ENCODE peak calls at places on chromosomes 16 and 17, in seven cellular contexts. C is GM23338; B is naive thymus-derived CD8-positive, alpha-beta T cell; Q is germinal center; N is breast epithelium; F is activated CD4-positive, alpha-beta T cell treated with anti-CD3 and anti-CD28 coated beads, Interleukin-2, amount 50 U/mL, for 1 hour; P is GM10248. R is an unnamed sample.

GRCh38 chr17:51764387-51764971 is 394.0 kb downstream of the CA10 start:
- DNase-seq in P (peak), N (peak), Q (peak), F (peak), C (peak), B (peak), R (peak)

GRCh38 chr17:55601874-55602364 is 90.7 kb upstream of the SMIM36 start:
- DNase-seq in F (peak), P (peak), N (no peak), Q (peak), B (no peak), C (peak), R (no peak)

GRCh38 chr17:44916059-44916780 is 920 bp upstream of the GFAP start:
- DNase-seq in N (peak), C (no peak), B (no peak), F (no peak), P (no peak), Q (no peak), R (peak)

GRCh38 chr16:49776085-49776501 is 79.8 kb downstream of the ZNF423 start:
- DNase-seq in F (no peak), B (no peak), P (no peak), C (peak), Q (no peak), N (no peak), R (no peak)

GRCh38 chr17:6531575-6531974 is 24.8 kb downstream of the PITPNM3 start:
- DNase-seq in B (no peak), N (no peak), Q (no peak), P (no peak), F (no peak), C (no peak), R (no peak)

GRCh38 chr16:64012166-64012565 is 1109.7 kb downstream of the CDH11 start:
- DNase-seq in N (no peak), C (no peak), B (no peak), Q (no peak), F (no peak), P (no peak), R (no peak)

GRCh38 chr17:5571281-5571680 is 13.0 kb downstream of the NLRP1 start:
- DNase-seq in C (no peak), B (no peak), Q (no peak), P (no peak), F (no peak), N (no peak), R (no peak)

GRCh38 chr16:58222532-58223316 is 24.8 kb upstream of the CSNK2A2 start:
- DNase-seq in B (no peak), F (no peak), C (no peak), Q (no peak), N (no peak), P (no peak), R (no peak)

GRCh38 chr17:44444735-44445105 is 55.3 kb upstream of the ITGA2B start:
- DNase-seq in Q (no peak), N (no peak), P (no peak), F (no peak), B (no peak), C (no peak), R (no peak)

GRCh38 chr16:66890796-66891195 is 10.5 kb downstream of the PDP2 start:
- DNase-seq in F (no peak), Q (no peak), C (no peak), B (no peak), N (no peak), P (no peak), R (no peak)

GRCh38 chr17:70655179-70655578 is 485.8 kb downstream of the KCNJ2 start:
- DNase-seq in Q (no peak), F (no peak), B (no peak), P (no peak), C (no peak), N (no peak), R (peak)

GRCh38 chr16:54359086-54359485 is 72.5 kb upstream of the IRX3 start:
- DNase-seq in F (no peak), C (no peak), P (no peak), B (no peak), N (no peak), Q (no peak), R (no peak)

GRCh38 chr17:70552230-70552981 is 383.1 kb downstream of the KCNJ2 start:
- DNase-seq in C (peak), Q (peak), F (no peak), P (peak), N (no peak), B (peak), R (peak)

GRCh38 chr16:57626420-57627170 is 1.8 kb upstream of the ADGRG1 start:
- DNase-seq in F (no peak), N (no peak), C (no peak), P (no peak), Q (no peak), B (no peak), R (no peak)

GRCh38 chr17:50668838-50669581 is 34.3 kb downstream of the ABCC3 start:
- DNase-seq in P (no peak), Q (no peak), F (no peak), N (no peak), B (no peak), C (no peak), R (no peak)

GRCh38 chr17:55620945-55621344 is 101.7 kb downstream of the TMEM100 start:
- DNase-seq in P (no peak), C (no peak), Q (no peak), B (no peak), F (no peak), N (no peak), R (no peak)

GRCh38 chr17:2397247-2398171 is 3.4 kb downstream of the MNT start:
- DNase-seq in F (no peak), N (no peak), P (no peak), B (no peak), Q (no peak), C (no peak), R (no peak)

GRCh38 chr17:70144260-70144846 is 25.0 kb upstream of the KCNJ2 start:
- DNase-seq in N (no peak), C (peak), P (no peak), B (no peak), F (no peak), Q (no peak), R (peak)

GRCh38 chr17:81027591-81028505 is 7.1 kb upstream of the BAIAP2 start:
- DNase-seq in F (no peak), P (no peak), N (no peak), Q (no peak), C (no peak), B (no peak), R (no peak)

GRCh38 chr17:77555741-77556291 is 402.7 kb upstream of the TNRC6C start:
- DNase-seq in F (no peak), P (no peak), Q (no peak), C (no peak), B (no peak), N (no peak), R (no peak)

GRCh38 chr17:18981642-18982424 is 22.7 kb downstream of the FAM83G start:
- DNase-seq in F (no peak), B (no peak), Q (no peak), N (no peak), P (no peak), C (no peak), R (no peak)

GRCh38 chr17:45334701-45335677 is 18.2 kb upstream of the MAP3K14 start:
- DNase-seq in P (no peak), N (peak), C (no peak), Q (no peak), B (no peak), F (no peak), R (no peak)

GRCh38 chr16:12611006-12611477 is 192.6 kb downstream of the CPPED1 start:
- DNase-seq in C (no peak), P (no peak), F (no peak), Q (no peak), N (no peak), B (no peak), R (no peak)

GRCh38 chr17:77734371-77735050 is 224.0 kb upstream of the TNRC6C start:
- DNase-seq in C (peak), Q (no peak), B (no peak), N (peak), P (no peak), F (no peak), R (peak)

GRCh38 chr16:3654249-3654991 is at the start of gene DNASE1:
- DNase-seq in P (peak), N (no peak), Q (peak), F (peak), B (peak), C (peak), R (peak)

R was measured in pons.